ENCODE peak calls at places on chromosomes 16 and 17, in nine cellular contexts. G, U, K, V, P, Z, M, D and J are unnamed samples.

GRCh38 chr16:15601212-15601879 is 41.6 kb downstream of the MARF1 start:
- DNase-seq in G (no peak), U (no peak), K (no peak), V (no peak), P (no peak), Z (no peak), M (no peak), D (no peak), J (no peak)

GRCh38 chr16:65116818-65117430 is 4.9 kb downstream of the CDH11 start:
- DNase-seq in G (no peak), U (no peak), K (no peak), V (no peak), P (no peak), Z (peak), M (peak), D (no peak), J (no peak)

GRCh38 chr16:65494609-65495008 is 372.7 kb upstream of the CDH11 start:
- DNase-seq in G (no peak), U (no peak), K (no peak), V (no peak), P (no peak), Z (no peak), M (no peak), D (no peak), J (no peak)

GRCh38 chr17:68603027-68603426 is 1.9 kb upstream of the FAM20A start:
- DNase-seq in G (no peak), U (peak), K (no peak), V (no peak), P (peak), Z (no peak), M (no peak), D (no peak), J (no peak)

GRCh38 chr16:86577314-86577971 is 906 bp upstream of the FOXL1 start:
- DNase-seq in G (no peak), U (no peak), K (no peak), V (no peak), P (no peak), Z (peak), M (peak), D (no peak), J (no peak)

GRCh38 chr17:66304304-66305174 is 2.1 kb downstream of the PRKCA start:
- DNase-seq in G (no peak), U (no peak), K (no peak), V (peak), P (no peak), Z (peak), M (no peak), D (no peak), J (no peak)

GRCh38 chr16:46947900-46948547 is 25.4 kb downstream of the DNAJA2 start:
- DNase-seq in G (peak), U (no peak), K (no peak), V (peak), P (no peak), Z (peak), M (peak), D (no peak), J (peak)

GRCh38 chr16:17556276-17557052 is 85.7 kb upstream of the XYLT1 start:
- DNase-seq in G (peak), U (no peak), K (no peak), V (no peak), P (no peak), Z (peak), M (peak), D (no peak), J (no peak)

GRCh38 chr17:3754458-3755334 is 31.0 kb downstream of the HASPIN start:
- DNase-seq in G (no peak), U (peak), K (peak), V (peak), P (peak), Z (no peak), M (no peak), D (no peak), J (peak)

GRCh38 chr17:71409712-71410111 is 711.1 kb upstream of the SOX9 start:
- DNase-seq in G (no peak), U (no peak), K (no peak), V (no peak), P (no peak), Z (peak), M (peak), D (no peak), J (no peak)

GRCh38 chr16:19808061-19808621 is 76.5 kb downstream of the GPRC5B start:
- DNase-seq in G (no peak), U (no peak), K (no peak), V (no peak), P (no peak), Z (no peak), M (no peak), D (no peak), J (no peak)

GRCh38 chr16:11615756-11616447 is 29.2 kb upstream of the LITAF start:
- DNase-seq in G (no peak), U (no peak), K (no peak), V (no peak), P (no peak), Z (peak), M (no peak), D (no peak), J (no peak)

GRCh38 chr17:74245145-74245817 is 28.8 kb upstream of the DNAI2 start:
- DNase-seq in G (no peak), U (no peak), K (no peak), V (no peak), P (no peak), Z (no peak), M (no peak), D (no peak), J (no peak)

GRCh38 chr17:15273141-15273793 is 8.1 kb upstream of the PMP22 start:
- DNase-seq in G (no peak), U (no peak), K (no peak), V (no peak), P (no peak), Z (peak), M (peak), D (no peak), J (no peak)

GRCh38 chr16:27455700-27456099 is 53.7 kb downstream of the IL21R start:
- DNase-seq in G (no peak), U (peak), K (no peak), V (no peak), P (peak), Z (no peak), M (no peak), D (no peak), J (peak)

GRCh38 chr17:16406742-16407674 is 8.4 kb upstream of the TRPV2 start:
- DNase-seq in G (no peak), U (peak), K (no peak), V (peak), P (peak), Z (peak), M (peak), D (no peak), J (peak)

GRCh38 chr16:878071-878784 is 77.7 kb upstream of the GNG13 start:
- DNase-seq in G (no peak), U (peak), K (peak), V (no peak), P (peak), Z (peak), M (no peak), D (no peak), J (peak)

GRCh38 chr17:4806420-4806769 is 557 bp upstream of the PLD2 start:
- DNase-seq in G (peak), U (no peak), K (no peak), V (no peak), P (no peak), Z (no peak), M (no peak), D (no peak), J (no peak)

GRCh38 chr16:21116148-21116693 is 34.4 kb downstream of the DNAH3 start:
- DNase-seq in G (no peak), U (no peak), K (no peak), V (no peak), P (no peak), Z (no peak), M (no peak), D (no peak), J (no peak)

GRCh38 chr17:39568710-39569109 is 39.0 kb downstream of the NEUROD2 start:
- DNase-seq in G (no peak), U (no peak), K (no peak), V (no peak), P (no peak), Z (no peak), M (no peak), D (no peak), J (no peak)